ENCODE peak calls at places on chromosomes 5 and 9, in ten cellular contexts. P, K, Q, D, J, N, V, Z, H and U are unnamed samples.

GRCh38 chr9:100448266-100448665 is 21.3 kb downstream of the MSANTD3 start:
- DNase-seq in P (no peak), K (no peak), Q (no peak), D (no peak), J (no peak), N (no peak), V (no peak), Z (no peak), H (no peak), U (no peak)

GRCh38 chr9:95085861-95086563 is 231.5 kb downstream of the FANCC start:
- DNase-seq in P (no peak), K (no peak), Q (no peak), D (peak), J (no peak), N (peak), V (no peak), Z (no peak), H (no peak), U (peak)

GRCh38 chr9:21450733-21451394 is 10.6 kb downstream of the IFNA1 start:
- DNase-seq in P (no peak), K (no peak), Q (no peak), D (no peak), J (no peak), N (no peak), V (no peak), Z (no peak), H (no peak), U (no peak)

GRCh38 chr9:91332476-91333231 is 29.1 kb downstream of the AUH start:
- DNase-seq in P (no peak), K (no peak), Q (no peak), D (no peak), J (no peak), N (no peak), V (no peak), Z (no peak), H (peak), U (no peak)

GRCh38 chr5:157934600-157934999 is 75.7 kb upstream of the CLINT1 start:
- DNase-seq in P (no peak), K (no peak), Q (no peak), D (no peak), J (no peak), N (no peak), V (no peak), Z (no peak), H (no peak), U (no peak)

GRCh38 chr9:112753725-112754124 is 3.2 kb downstream of the SNX30 start:
- DNase-seq in P (peak), K (peak), Q (no peak), D (no peak), J (peak), N (no peak), V (no peak), Z (no peak), H (no peak), U (no peak)

GRCh38 chr9:111036068-111036789 is 2.0 kb downstream of the LPAR1 start:
- DNase-seq in P (no peak), K (no peak), Q (peak), D (peak), J (peak), N (peak), V (no peak), Z (peak), H (peak), U (peak)

GRCh38 chr9:114930063-114930812 is at the start of gene TNFSF8:
- DNase-seq in P (no peak), K (no peak), Q (no peak), D (peak), J (no peak), N (no peak), V (no peak), Z (no peak), H (no peak), U (no peak)

GRCh38 chr5:1547655-1548054 is 23.9 kb upstream of the LPCAT1 start:
- DNase-seq in P (no peak), K (no peak), Q (no peak), D (peak), J (no peak), N (no peak), V (no peak), Z (no peak), H (no peak), U (no peak)

GRCh38 chr9:132557159-132557558 is 25.2 kb upstream of the BARHL1 start:
- DNase-seq in P (no peak), K (no peak), Q (no peak), D (no peak), J (no peak), N (no peak), V (no peak), Z (no peak), H (no peak), U (no peak)

GRCh38 chr5:93579561-93580386 is 1.2 kb downstream of the NR2F1-AS1 start:
- DNase-seq in P (peak), K (peak), Q (peak), D (no peak), J (peak), N (peak), V (no peak), Z (no peak), H (peak), U (peak)

GRCh38 chr9:34124103-34124502 is 2.4 kb downstream of the DCAF12 start:
- DNase-seq in P (no peak), K (no peak), Q (no peak), D (no peak), J (no peak), N (no peak), V (no peak), Z (no peak), H (no peak), U (no peak)

GRCh38 chr9:132641216-132641615 is 28.6 kb downstream of the DDX31 start:
- DNase-seq in P (no peak), K (no peak), Q (no peak), D (no peak), J (no peak), N (no peak), V (no peak), Z (no peak), H (no peak), U (no peak)

GRCh38 chr5:149810856-149811255 is 80.7 kb downstream of the PPARGC1B start:
- DNase-seq in P (peak), K (no peak), Q (no peak), D (no peak), J (no peak), N (no peak), V (no peak), Z (no peak), H (no peak), U (no peak)

GRCh38 chr5:173751266-173751600 is 134.8 kb upstream of the BOD1 start:
- DNase-seq in P (no peak), K (no peak), Q (no peak), D (no peak), J (no peak), N (no peak), V (no peak), Z (no peak), H (no peak), U (no peak)

GRCh38 chr9:35508069-35508468 is 18.2 kb downstream of the RUSC2 start:
- DNase-seq in P (no peak), K (no peak), Q (no peak), D (no peak), J (no peak), N (no peak), V (no peak), Z (no peak), H (no peak), U (no peak)